ENCODE peak calls at places on chromosomes 6 and 20, in six cellular contexts. L is breast epithelium, H is HTR-8/SVneo, S is ascending aorta, Z is anterior cingulate cortex, C is cardiac septum. F is an unnamed sample.

GRCh38 chr6:33414592-33415271 is 3.2 kb downstream of the CUTA start:
- DNase-seq in C (no peak), L (no peak), S (no peak), H (no peak), Z (no peak), F (no peak)

GRCh38 chr6:72940265-72940664 is 285.0 kb downstream of the KHDC1L start:
- DNase-seq in C (no peak), L (no peak), Z (no peak), S (no peak), H (no peak), F (no peak)

GRCh38 chr20:6026051-6026450 is 27.8 kb downstream of the LRRN4 start:
- DNase-seq in Z (no peak), C (no peak), L (no peak), S (no peak), H (no peak), F (no peak)

GRCh38 chr20:815914-816606 is 17.5 kb upstream of the FAM110A start:
- DNase-seq in Z (peak), H (peak), L (no peak), C (no peak), S (no peak), F (no peak)

GRCh38 chr6:121382467-121383121 is 48.3 kb upstream of the TBC1D32 start:
- DNase-seq in L (no peak), C (no peak), H (no peak), Z (no peak), S (no peak), F (no peak)

GRCh38 chr20:44309763-44310663 is 989 bp downstream of the FITM2 start:
- DNase-seq in S (no peak), C (no peak), L (no peak), Z (no peak), H (no peak), F (peak)

GRCh38 chr20:36246410-36246809 is 10.1 kb downstream of the AAR2 start:
- DNase-seq in C (no peak), S (no peak), L (no peak), Z (no peak), H (no peak), F (no peak)

GRCh38 chr20:46835418-46835817 is 59.2 kb upstream of the EYA2 start:
- DNase-seq in L (no peak), Z (no peak), H (no peak), C (no peak), S (no peak), F (no peak)

GRCh38 chr6:139886396-139886795 is 511.9 kb upstream of the CITED2 start:
- DNase-seq in L (no peak), S (no peak), Z (no peak), H (no peak), C (no peak), F (no peak)

GRCh38 chr6:38846361-38846760 is 131.2 kb downstream of the DNAH8 start:
- DNase-seq in Z (no peak), S (no peak), L (no peak), C (no peak), H (no peak), F (no peak)

GRCh38 chr6:149852180-149852579 is 12.0 kb downstream of the LRP11 start:
- DNase-seq in H (no peak), C (no peak), S (no peak), L (no peak), Z (no peak), F (no peak)

GRCh38 chr20:47317127-47317895 is 39.2 kb downstream of the ZMYND8 start:
- DNase-seq in C (peak), H (peak), L (peak), S (peak), Z (no peak), F (peak)

GRCh38 chr20:61734733-61735502 is 330.8 kb downstream of the TAF4 start:
- DNase-seq in S (no peak), H (no peak), L (no peak), Z (no peak), C (no peak), F (no peak)

GRCh38 chr20:4161447-4162251 is 146.3 kb upstream of the RNF24 start:
- DNase-seq in C (no peak), H (no peak), L (peak), S (no peak), Z (no peak), F (no peak)

F was measured in lower leg skin.